ENCODE peak calls at places on chromosomes 6 and 20, in six cellular contexts. C is lower lobe of right lung, Z is breast epithelium, M is pancreas, V is MM.1S, G is mammary epithelial cell. U is an unnamed sample. For H3K36me3, the result is how much of the 10 kb centered on the place peaks cover.

GRCh38 chr20:61886721-61887658 is 178.7 kb downstream of the TAF4 start:
- DNase-seq in C (peak), Z (no peak), M (peak), V (peak), G (peak), U (peak)

GRCh38 chr6:42512498-42513042 is 51.3 kb upstream of the UBR2 start:
- DNase-seq in C (no peak), Z (no peak), M (no peak), V (no peak), G (no peak), U (no peak)

GRCh38 chr6:147769496-147770087 is 261.1 kb downstream of the SAMD5 start:
- DNase-seq in C (no peak), Z (no peak), M (no peak), V (no peak), G (no peak), U (peak)

GRCh38 chr6:35294308-35294945 is 3.2 kb upstream of the DEF6 start:
- DNase-seq in C (no peak), Z (no peak), M (peak), V (peak), G (peak), U (peak)

GRCh38 chr6:39792501-39793450 is 600 bp downstream of the DAAM2 start:
- DNase-seq in C (no peak), Z (no peak), M (peak), V (no peak), G (no peak), U (no peak)

GRCh38 chr6:47810885-47811284 is 29.1 kb downstream of the OPN5 start:
- DNase-seq in C (no peak), Z (no peak), M (no peak), V (no peak), G (no peak), U (no peak)

GRCh38 chr20:32457476-32457986 is 99.4 kb downstream of the ASXL1 start:
- DNase-seq in C (peak), Z (no peak), M (peak), V (peak), G (peak), U (peak)

GRCh38 chr20:45019027-45019763 is 52.9 kb downstream of the STK4 start:
- DNase-seq in C (no peak), Z (no peak), M (no peak), V (no peak), G (no peak), U (no peak)

GRCh38 chr20:50859161-50859560 is 64.3 kb downstream of the BCAS4 start:
- DNase-seq in C (no peak), Z (no peak), M (no peak), V (no peak), G (no peak), U (no peak)

GRCh38 chr6:162123797-162124196 is 603.8 kb downstream of the PRKN start:
- DNase-seq in C (no peak), Z (no peak), M (no peak), V (no peak), G (no peak), U (no peak)

GRCh38 chr6:166046232-166046631 is 121.4 kb downstream of the TBXT start:
- DNase-seq in C (no peak), Z (no peak), M (no peak), V (no peak), G (peak), U (no peak)

GRCh38 chr6:166019214-166019613 is 148.4 kb downstream of the TBXT start:
- DNase-seq in C (no peak), Z (no peak), M (no peak), V (no peak), G (no peak), U (no peak)

GRCh38 chr6:54236984-54237383 is 71.3 kb upstream of the TINAG start:
- DNase-seq in C (no peak), Z (no peak), M (no peak), V (no peak), G (no peak), U (no peak)

GRCh38 chr6:80145921-80146320 is 39.5 kb downstream of the BCKDHB start:
- DNase-seq in C (no peak), Z (no peak), M (no peak), V (no peak), G (no peak), U (no peak)

GRCh38 chr6:13488015-13488895 is 855 bp upstream of the GFOD1 start:
- DNase-seq in C (peak), Z (no peak), M (peak), V (no peak), G (no peak), U (no peak)

GRCh38 chr6:52512199-52512598 is 64.7 kb downstream of the TRAM2 start:
- DNase-seq in C (no peak), Z (no peak), M (no peak), V (no peak), G (peak), U (peak)
- H3K36me3 ChIP-seq in C (half or more), Z (under half), M (under half), V (half or more), G (under half), U (half or more)

GRCh38 chr20:15902493-15902892 is 670.8 kb downstream of the KIF16B start:
- DNase-seq in C (no peak), Z (no peak), M (no peak), V (no peak), G (no peak), U (peak)
- TF ChIP-seq CTCF in C (no peak), Z (no peak), M (no peak), V (no peak), G (peak), U (peak)

DNA sequence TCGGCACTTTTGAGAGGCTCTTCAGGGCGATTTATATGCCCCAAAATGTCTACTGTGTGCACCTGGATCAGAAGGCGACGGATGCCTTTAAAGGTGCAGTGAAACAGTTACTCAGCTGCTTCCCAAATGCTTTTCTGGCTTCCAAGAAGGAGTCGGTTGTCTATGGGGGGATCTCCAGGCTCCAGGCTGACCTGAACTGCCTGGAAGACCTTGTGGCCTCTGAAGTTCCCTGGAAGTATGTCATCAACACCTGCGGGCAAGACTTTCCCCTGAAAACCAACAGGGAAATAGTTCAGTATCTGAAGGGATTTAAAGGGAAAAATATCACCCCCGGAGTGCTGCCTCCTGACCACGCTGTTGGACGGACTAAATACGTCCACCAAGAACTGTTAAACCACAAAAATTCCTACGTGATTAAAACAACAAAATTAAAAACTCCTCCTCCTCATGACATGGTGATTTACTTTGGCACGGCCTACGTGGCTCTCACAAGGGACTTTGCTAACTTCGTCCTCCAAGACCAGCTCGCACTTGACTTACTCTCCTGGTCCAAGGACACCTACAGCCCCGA is 8.2 kb downstream of the GCNT2 start:
- DNase-seq in C (peak), Z (peak), M (peak), V (no peak), G (no peak), U (no peak)
- H3K27ac ChIP-seq in C (peak), Z (peak), M (peak), V (peak), G (no peak), U (no peak)

GRCh38 chr20:63678667-63679465 is 17.6 kb upstream of the TNFRSF6B start:
- DNase-seq in C (no peak), Z (no peak), M (no peak), V (no peak), G (no peak), U (no peak)

GRCh38 chr20:63679799-63680305 is 16.6 kb upstream of the TNFRSF6B start:
- DNase-seq in C (no peak), Z (no peak), M (no peak), V (no peak), G (no peak), U (no peak)

GRCh38 chr20:63680427-63680826 is 16.0 kb upstream of the TNFRSF6B start:
- DNase-seq in C (no peak), Z (no peak), M (no peak), V (no peak), G (no peak), U (no peak)

GRCh38 chr20:63675681-63676368 is 17.7 kb downstream of the RTEL1 start:
- DNase-seq in C (no peak), Z (no peak), M (no peak), V (no peak), G (no peak), U (no peak)

GRCh38 chr20:63678071-63678470 is 18.4 kb upstream of the TNFRSF6B start:
- DNase-seq in C (no peak), Z (no peak), M (no peak), V (no peak), G (no peak), U (no peak)
- H3K36me3 ChIP-seq in C (half or more), Z (under half), M (under half), V (under half), G (under half), U (under half)

GRCh38 chr20:40652426-40652825 is 36.6 kb downstream of the MAFB start:
- DNase-seq in C (no peak), Z (no peak), M (no peak), V (no peak), G (no peak), U (no peak)
- TF ChIP-seq CTCF in C (no peak), Z (no peak), M (no peak), V (no peak), G (no peak), U (no peak)

GRCh38 chr6:21985904-21986303 is 310.9 kb downstream of the PRL start:
- DNase-seq in C (no peak), Z (no peak), M (no peak), V (no peak), G (no peak), U (no peak)

GRCh38 chr6:21984135-21984534 is 312.7 kb downstream of the PRL start:
- DNase-seq in C (no peak), Z (no peak), M (no peak), V (no peak), G (no peak), U (no peak)

GRCh38 chr6:21984551-21984950 is 312.3 kb downstream of the PRL start:
- DNase-seq in C (no peak), Z (no peak), M (no peak), V (no peak), G (no peak), U (no peak)

GRCh38 chr6:21987501-21987957 is 309.3 kb downstream of the PRL start:
- DNase-seq in C (peak), Z (peak), M (peak), V (no peak), G (peak), U (peak)

DNA sequence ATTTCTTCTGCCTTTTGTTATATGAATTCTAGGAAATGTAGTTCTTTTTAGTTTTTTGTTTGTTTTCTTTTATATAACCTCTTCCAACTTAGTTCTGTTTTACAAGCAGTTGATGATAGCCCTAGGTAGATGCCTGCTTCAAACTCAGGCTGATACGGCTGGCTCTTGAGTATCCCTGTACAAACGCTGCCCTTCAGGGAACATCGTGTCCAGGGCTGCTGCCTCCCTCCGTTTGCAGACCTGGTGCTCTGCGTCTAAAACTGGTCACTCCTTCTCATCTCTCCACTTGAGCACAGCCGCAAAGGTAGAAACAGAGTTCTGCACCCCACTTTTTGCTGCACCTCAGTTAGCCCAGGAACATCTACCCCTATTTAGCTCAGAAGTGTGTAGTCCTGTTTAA is 310.1 kb downstream of the PRL start:
- DNase-seq in C (no peak), Z (no peak), M (no peak), V (no peak), G (no peak), U (no peak)
- H3K27ac ChIP-seq in C (peak), Z (peak), M (peak), V (no peak), G (no peak), U (no peak)

U was measured in WERI-Rb-1.